ENCODE peak calls at places on chromosomes 2 and 18, in eight cellular contexts. B is cardiac fibroblast, S is IMR-90, I is gastrocnemius medialis, V is fibroblast of pulmonary artery, W is MG63, L is PC-9, E is heart left ventricle. Y is an unnamed sample.

GRCh38 chr2:74188696-74189095 is 9.7 kb upstream of the MTHFD2 start:
- DNase-seq in B (no peak), S (no peak), I (no peak), V (no peak), W (no peak), L (no peak), E (no peak), Y (no peak)

GRCh38 chr18:52716926-52717325 is 376.9 kb downstream of the DCC start:
- DNase-seq in B (peak; percentile 3), S (peak; percentile 5), I (no peak), V (peak; percentile 3), W (peak; percentile 2), L (peak; percentile 0), E (no peak), Y (no peak)

GRCh38 chr18:74512321-74513053 is 16.3 kb downstream of the CNDP2 start:
- DNase-seq in B (no peak), S (no peak), I (no peak), V (no peak), W (no peak), L (no peak), E (no peak), Y (no peak)

GRCh38 chr18:74376523-74376922 is 60.9 kb downstream of the C18orf63 start:
- DNase-seq in B (no peak), S (no peak), I (no peak), V (no peak), W (no peak), L (no peak), E (no peak), Y (no peak)

GRCh38 chr2:159456500-159457426 is 159.6 kb downstream of the BAZ2B start:
- DNase-seq in B (peak; percentile 29), S (peak; percentile 12), I (no peak), V (peak; percentile 23), W (no peak), L (no peak), E (no peak), Y (no peak)

GRCh38 chr18:22026889-22027288 is 142.5 kb upstream of the GATA6 start:
- DNase-seq in B (no peak), S (no peak), I (no peak), V (no peak), W (no peak), L (no peak), E (no peak), Y (no peak)

GRCh38 chr2:236818281-236819045 is 248.8 kb downstream of the ACKR3 start:
- DNase-seq in B (no peak), S (no peak), I (no peak), V (no peak), W (no peak), L (no peak), E (no peak), Y (no peak)

GRCh38 chr2:39938035-39938835 is 159.2 kb upstream of the THUMPD2 start:
- DNase-seq in B (peak; percentile 74), S (peak; percentile 97), I (no peak), V (peak; percentile 39), W (no peak), L (no peak), E (no peak), Y (no peak)

GRCh38 chr2:85811173-85811849 is 57.5 kb downstream of the ATOH8 start:
- DNase-seq in B (peak; percentile 32), S (peak; percentile 45), I (no peak), V (peak; percentile 44), W (peak; percentile 89), L (no peak), E (peak; percentile 63), Y (no peak)

GRCh38 chr2:37713258-37713700 is 41.8 kb upstream of the CDC42EP3 start:
- DNase-seq in B (peak; percentile 97), S (peak; percentile 98), I (no peak), V (peak; percentile 87), W (peak; percentile 65), L (no peak), E (no peak), Y (no peak)

GRCh38 chr2:240196716-240197438 is 56.4 kb upstream of the OTOS start:
- DNase-seq in B (no peak), S (no peak), I (no peak), V (no peak), W (no peak), L (no peak), E (no peak), Y (no peak)

GRCh38 chr18:50638623-50639398 is 78.9 kb downstream of the MAPK4 start:
- DNase-seq in B (no peak), S (no peak), I (no peak), V (no peak), W (peak; percentile 10), L (no peak), E (no peak), Y (no peak)

GRCh38 chr18:23433360-23433759 is 19.7 kb upstream of the RIOK3 start:
- DNase-seq in B (peak; percentile 24), S (no peak), I (no peak), V (no peak), W (no peak), L (no peak), E (peak; percentile 48), Y (no peak)

GRCh38 chr2:219684721-219685689 is 57.6 kb downstream of the SLC4A3 start:
- DNase-seq in B (peak; percentile 86), S (peak; percentile 43), I (peak; percentile 56), V (peak; percentile 83), W (peak; percentile 50), L (peak; percentile 90), E (peak; percentile 50), Y (peak; percentile 78)

GRCh38 chr2:200054681-200055468 is 99.5 kb downstream of the MAIP1 start:
- DNase-seq in B (no peak), S (no peak), I (no peak), V (no peak), W (no peak), L (no peak), E (no peak), Y (no peak)

GRCh38 chr2:241219030-241219382 is 30.5 kb downstream of the ANO7 start:
- DNase-seq in B (no peak), S (no peak), I (no peak), V (no peak), W (no peak), L (no peak), E (no peak), Y (no peak)
- H3K4me3 ChIP-seq in B (peak overlapping the region; percentile 56), S (peak overlapping the region; percentile 100), I (peak overlapping the region; percentile 57), V (peak overlapping the region; percentile 51), W (peak overlapping the region; percentile 50), L (peak overlapping the region; percentile 74), E (peak overlapping the region; percentile 67), Y (peak overlapping the region; percentile 61)

DNA sequence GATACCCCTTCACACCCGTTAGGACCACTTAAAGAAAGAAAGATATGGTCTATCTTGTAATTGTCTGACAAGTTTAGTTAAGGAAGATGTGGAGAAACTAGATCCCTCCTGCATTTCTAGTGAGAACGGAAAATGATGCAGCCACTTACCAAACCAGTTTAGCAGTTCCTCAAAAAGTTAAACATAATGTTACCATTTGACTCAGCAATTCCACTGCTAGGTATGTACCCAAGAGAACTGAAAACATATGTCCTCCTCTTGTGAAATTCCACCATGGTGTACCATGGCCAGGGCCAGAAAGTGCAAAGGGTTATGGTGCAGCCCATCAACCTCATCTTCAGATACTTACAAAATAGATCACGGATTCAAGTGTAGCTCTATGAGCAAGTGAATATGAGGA is 79.0 kb upstream of the ID2 start:
- DNase-seq in B (no peak), S (no peak), I (no peak), V (no peak), W (no peak), L (no peak), E (no peak), Y (peak; percentile 36)
- H3K4me3 ChIP-seq in B (no peak overlapping the region), S (no peak overlapping the region), I (no peak overlapping the region), V (no peak overlapping the region), W (no peak overlapping the region), L (no peak overlapping the region), E (no peak overlapping the region), Y (no peak overlapping the region)

GRCh38 chr18:63079114-63079513 is 240.5 kb downstream of the BCL2 start:
- DNase-seq in B (no peak), S (no peak), I (no peak), V (no peak), W (no peak), L (no peak), E (no peak), Y (no peak)
- H3K4me3 ChIP-seq in B (no peak overlapping the region), S (no peak overlapping the region), I (no peak overlapping the region), V (no peak overlapping the region), W (no peak overlapping the region), L (no peak overlapping the region), E (no peak overlapping the region), Y (no peak overlapping the region)

GRCh38 chr2:172965433-172965832 is 110.2 kb upstream of the MAP3K20 start:
- DNase-seq in B (no peak), S (peak; percentile 49), I (no peak), V (no peak), W (no peak), L (no peak), E (no peak), Y (no peak)
- H3K4me3 ChIP-seq in B (no peak overlapping the region), S (no peak overlapping the region), I (no peak overlapping the region), V (no peak overlapping the region), W (no peak overlapping the region), L (no peak overlapping the region), E (no peak overlapping the region), Y (no peak overlapping the region)

DNA sequence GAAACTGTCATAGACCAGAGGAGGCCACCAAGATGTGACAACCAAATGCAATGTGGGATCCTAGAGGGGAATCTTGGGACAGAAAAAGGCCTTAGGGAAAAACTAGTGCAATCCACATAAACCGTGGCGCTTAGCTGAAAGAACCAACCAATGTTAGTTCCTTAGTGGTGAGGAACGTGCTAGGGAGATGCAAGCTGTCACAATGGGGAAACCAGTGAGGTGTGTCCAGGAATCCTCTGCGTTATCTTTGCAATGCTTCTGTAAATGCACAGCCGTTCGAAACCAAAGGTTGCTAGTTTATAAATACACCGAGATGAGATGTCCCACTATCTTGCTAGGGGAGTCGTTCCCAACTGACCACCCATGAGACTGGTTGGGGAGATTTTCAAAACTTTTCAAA is 157.0 kb upstream of the ID2 start:
- DNase-seq in B (no peak), S (no peak), I (no peak), V (no peak), W (no peak), L (no peak), E (no peak), Y (no peak)
- H3K4me3 ChIP-seq in B (no peak overlapping the region), S (no peak overlapping the region), I (no peak overlapping the region), V (no peak overlapping the region), W (no peak overlapping the region), L (no peak overlapping the region), E (no peak overlapping the region), Y (no peak overlapping the region)